ENCODE peak calls at places on chromosomes 4 and X, in four cellular contexts. Z is activated T-cell treated with anti-CD3 and anti-CD28 coated beads for 1 hour, H is NCI-H774, G is endothelial cell of umbilical vein. N is an unnamed sample.

GRCh38 chr4:6124386-6125102 is 75.8 kb downstream of the JAKMIP1 start:
- DNase-seq in H (no peak), Z (no peak), G (no peak), N (no peak)

GRCh38 chr4:8642651-8643321 is 50.2 kb downstream of the CPZ start:
- DNase-seq in Z (no peak), G (no peak), H (no peak), N (no peak)

GRCh38 chrX:69387559-69388487 is 116.3 kb upstream of the NALF2 start:
- DNase-seq in H (no peak), G (peak; percentile 11), Z (peak; percentile 1), N (peak; percentile 17)

GRCh38 chr4:169017971-169018370 is 7.9 kb upstream of the CBR4 start:
- DNase-seq in G (no peak), Z (no peak), H (no peak), N (no peak)

GRCh38 chr4:81314196-81314896 is 99.3 kb upstream of the PRKG2 start:
- DNase-seq in H (peak; percentile 54), Z (no peak), G (no peak), N (no peak)

GRCh38 chr4:171857302-171858005 is 44.2 kb downstream of the GALNTL6 start:
- DNase-seq in G (no peak), Z (no peak), H (no peak), N (no peak)

GRCh38 chrX:88425739-88426138 is 321.3 kb upstream of the CPXCR1 start:
- DNase-seq in Z (no peak), G (peak; percentile 0), H (no peak), N (no peak)

GRCh38 chr4:151458148-151458547 is 49.2 kb downstream of the FHIP1A start:
- DNase-seq in G (no peak), H (no peak), Z (no peak), N (no peak)

GRCh38 chr4:171793723-171794122 is 19.5 kb upstream of the GALNTL6 start:
- DNase-seq in H (no peak), G (no peak), Z (no peak), N (no peak)

GRCh38 chr4:152996101-152996500 is 60.0 kb downstream of the FHDC1 start:
- DNase-seq in H (no peak), G (peak; percentile 39), Z (no peak), N (no peak)

GRCh38 chr4:21512351-21512750 is 436.2 kb downstream of the KCNIP4 start:
- DNase-seq in G (peak; percentile 71), H (no peak), Z (no peak), N (no peak)

GRCh38 chr4:15495621-15496020 is 25.9 kb downstream of the CC2D2A start:
- DNase-seq in H (no peak), Z (no peak), G (no peak), N (no peak)

GRCh38 chrX:109954955-109955354 is 48.0 kb upstream of the TMEM164 start:
- DNase-seq in Z (no peak), G (peak; percentile 21), H (no peak), N (no peak)

GRCh38 chrX:13051529-13052172 is 7.2 kb upstream of the FAM9C start:
- DNase-seq in H (no peak), G (peak; percentile 87), Z (peak; percentile 6), N (no peak)

GRCh38 chrX:1416327-1416784 is 24.4 kb upstream of the SLC25A6 start:
- DNase-seq in H (no peak), G (no peak), Z (no peak), N (no peak)

GRCh38 chr4:74284074-74284473 is 24.2 kb upstream of the EPGN start:
- DNase-seq in H (no peak), G (no peak), Z (no peak), N (no peak)

GRCh38 chr4:177119021-177119461 is 190.6 kb upstream of the NEIL3 start:
- DNase-seq in G (no peak), Z (no peak), H (no peak), N (no peak)

GRCh38 chrX:105307762-105308161 is 87.3 kb upstream of the TEX13A start:
- DNase-seq in G (no peak), Z (no peak), H (no peak), N (no peak)

GRCh38 chr4:184596617-184597185 is 52.5 kb downstream of the CASP3 start:
- DNase-seq in H (no peak), G (peak; percentile 45), Z (no peak), N (no peak)

GRCh38 chr4:147799986-147800555 is 68.2 kb downstream of the ARHGAP10 start:
- DNase-seq in H (no peak), G (no peak), Z (peak; percentile 15), N (peak; percentile 45)

GRCh38 chr4:38583102-38583501 is 80.9 kb upstream of the KLF3 start:
- DNase-seq in H (no peak), Z (no peak), G (no peak), N (no peak)

GRCh38 chr4:122992111-122992510 is 69.7 kb upstream of the NUDT6 start:
- DNase-seq in H (no peak), G (peak; percentile 85), Z (no peak), N (no peak)

GRCh38 chrX:11423949-11424348 is 130.7 kb downstream of the AMELX start:
- DNase-seq in G (no peak), Z (no peak), H (no peak), N (no peak)